ENCODE peak calls at places on chromosomes 5 and 9, in five cellular contexts. Z is mucosa of descending colon, P is hippocampal formation, I is NCI-H1417, B is HuH-7. T is an unnamed sample.

GRCh38 chr5:59296317-59297264 is 596.9 kb downstream of the PDE4D start:
- DNase-seq in P (no peak), I (no peak), B (no peak), Z (no peak), T (no peak)

GRCh38 chr5:167255931-167256330 is 1035.5 kb upstream of the WWC1 start:
- DNase-seq in I (no peak), P (no peak), Z (no peak), B (no peak), T (no peak)

GRCh38 chr9:95381243-95381642 is 63.7 kb upstream of the FANCC start:
- DNase-seq in Z (no peak), I (no peak), B (no peak), P (no peak), T (no peak)

GRCh38 chr5:123367739-123368138 is 55.5 kb downstream of the CEP120 start:
- DNase-seq in Z (no peak), I (peak; percentile 22), B (no peak), P (no peak), T (no peak)

GRCh38 chr5:77211013-77211690 is 672 bp downstream of the PDE8B start:
- DNase-seq in I (peak; percentile 22), Z (no peak), B (no peak), P (peak; percentile 33), T (no peak)

GRCh38 chr9:23820731-23821399 is 5.2 kb downstream of the ELAVL2 start:
- DNase-seq in B (no peak), I (peak; percentile 89), P (no peak), Z (peak; percentile 44), T (no peak)

GRCh38 chr9:77455312-77455927 is 192.7 kb downstream of the GNA14 start:
- DNase-seq in Z (peak; percentile 78), P (no peak), I (peak; percentile 31), B (peak; percentile 44), T (no peak)

GRCh38 chr9:37037744-37038640 is 3.9 kb upstream of the PAX5 start:
- DNase-seq in Z (no peak), B (no peak), P (no peak), I (peak; percentile 75), T (no peak)

GRCh38 chr9:13088734-13089427 is 190.6 kb downstream of the MPDZ start:
- DNase-seq in I (peak; percentile 76), Z (peak; percentile 22), P (peak; percentile 8), B (peak; percentile 31), T (no peak)

GRCh38 chr9:136090768-136091581 is 4.1 kb downstream of the NACC2 start:
- DNase-seq in Z (peak; percentile 43), P (no peak), I (no peak), B (no peak), T (no peak)

GRCh38 chr9:124284940-124285441 is 27.2 kb downstream of the NEK6 start:
- DNase-seq in I (no peak), Z (no peak), P (peak; percentile 37), B (no peak), T (peak; percentile 82)

T was measured in sciatic nerve.